ENCODE peak calls at places on chromosomes 7 and 10, in six cellular contexts. L is fibroblast of lung, G is GM23338, H is spleen, W is hepatocyte, P is upper lobe of left lung. M is an unnamed sample. For H3K4me1, the result is how much of the 10 kb centered on the place peaks cover.

GRCh38 chr10:44056947-44057811 is 327.7 kb downstream of the CXCL12 start:
- DNase-seq in L (no peak), P (peak), H (peak), W (no peak), G (no peak), M (peak)

GRCh38 chr10:1464866-1465265 is 272.5 kb downstream of the ADARB2 start:
- DNase-seq in P (no peak), L (no peak), G (no peak), W (no peak), H (no peak), M (no peak)

GRCh38 chr7:46937826-46938225 is 644.1 kb downstream of the TNS3 start:
- DNase-seq in W (no peak), P (no peak), G (no peak), H (no peak), L (no peak), M (no peak)

GRCh38 chr10:6229290-6229689 is 26.6 kb downstream of the PFKFB3 start:
- DNase-seq in W (no peak), H (no peak), P (no peak), G (no peak), L (no peak), M (no peak)

GRCh38 chr7:1562611-1563051 is 6.6 kb upstream of the TMEM184A start:
- DNase-seq in G (no peak), L (peak), H (no peak), W (no peak), P (peak), M (no peak)

GRCh38 chr7:133121175-133121844 is 39.4 kb upstream of the CHCHD3 start:
- DNase-seq in P (no peak), L (no peak), G (no peak), H (no peak), W (no peak), M (no peak)

GRCh38 chr10:4330626-4331025 is 495.4 kb upstream of the AKR1E2 start:
- DNase-seq in G (no peak), P (no peak), L (no peak), H (no peak), W (no peak), M (no peak)

GRCh38 chr10:11036424-11037011 is 18.8 kb downstream of the CELF2 start:
- DNase-seq in H (no peak), W (peak), L (peak), G (peak), P (no peak), M (no peak)

GRCh38 chr7:55214707-55215106 is 150.4 kb upstream of the LANCL2 start:
- DNase-seq in G (no peak), W (no peak), L (peak), P (no peak), H (no peak), M (no peak)

GRCh38 chr10:90674927-90675326 is 182.9 kb downstream of the HTR7 start:
- DNase-seq in P (no peak), H (no peak), G (no peak), W (peak), L (peak), M (no peak)

GRCh38 chr7:117715784-117716445 is 157.3 kb downstream of the CTTNBP2 start:
- DNase-seq in P (no peak), G (peak), W (peak), L (peak), H (no peak), M (no peak)

GRCh38 chr10:30995081-30995480 is 36.6 kb downstream of the ZNF438 start:
- DNase-seq in L (peak), G (no peak), W (no peak), H (no peak), P (no peak), M (no peak)

GRCh38 chr10:78397796-78398195 is 364.1 kb downstream of the RPS24 start:
- DNase-seq in G (no peak), L (no peak), H (no peak), W (no peak), P (no peak), M (no peak)

GRCh38 chr10:103885617-103886016 is 30.2 kb upstream of the SH3PXD2A start:
- DNase-seq in P (no peak), L (peak), W (no peak), G (no peak), H (no peak), M (no peak)

GRCh38 chr7:131293018-131293417 is 34.7 kb upstream of the MKLN1 start:
- DNase-seq in H (no peak), L (peak), P (no peak), W (no peak), G (no peak), M (no peak)

GRCh38 chr10:27192284-27192683 is 37.1 kb downstream of the MASTL start:
- DNase-seq in W (peak), P (no peak), G (no peak), L (peak), H (no peak), M (no peak)

GRCh38 chr7:141562972-141563371 is 11.8 kb downstream of the AGK start:
- DNase-seq in W (no peak), H (no peak), P (no peak), L (no peak), G (no peak), M (no peak)

GRCh38 chr10:124612611-124613498 is 131.3 kb downstream of the FAM53B start:
- DNase-seq in W (no peak), L (peak), H (no peak), G (peak), P (peak), M (no peak)
- H3K27ac ChIP-seq in W (no peak), L (no peak), H (peak), G (no peak), P (peak), M (no peak)

DNA sequence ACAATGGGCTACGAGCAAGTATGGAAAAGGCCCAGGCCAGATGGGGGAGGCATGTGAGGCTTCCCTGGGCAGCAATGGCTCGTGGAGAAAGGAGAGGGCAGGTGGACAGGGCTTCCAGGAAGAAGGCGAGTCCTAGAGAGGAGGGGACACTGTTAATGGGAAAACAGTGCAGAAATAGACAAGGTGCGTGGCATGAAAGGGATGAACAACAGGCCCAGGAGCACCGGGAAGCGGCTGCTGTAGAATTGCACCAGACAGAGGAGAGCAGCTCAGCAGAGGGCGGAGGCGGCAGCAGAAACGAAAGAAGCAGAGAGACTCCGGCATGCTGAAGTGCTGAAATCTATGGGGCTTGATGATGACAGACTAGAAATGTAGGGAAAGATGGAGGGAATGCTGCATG is 102.1 kb downstream of the PIP4K2A start:
- DNase-seq in W (no peak), G (no peak), H (no peak), P (no peak), L (no peak), M (no peak)
- H3K4me1 ChIP-seq in W (under half), G (under half), H (half or more), P (under half), L (under half), M (under half)

GRCh38 chr10:24724381-24725228 is 918 bp upstream of the ARHGAP21 start:
- DNase-seq in L (peak), P (peak), W (peak), H (peak), G (peak), M (peak)

GRCh38 chr10:24730811-24731210 is 7.1 kb upstream of the ARHGAP21 start:
- DNase-seq in P (no peak), W (no peak), H (no peak), G (no peak), L (no peak), M (no peak)

GRCh38 chr10:24723788-24724380 is at the start of gene ARHGAP21:
- DNase-seq in H (peak), L (peak), G (peak), W (peak), P (peak), M (peak)

GRCh38 chr10:24726626-24727025 is 2.9 kb upstream of the ARHGAP21 start:
- DNase-seq in L (no peak), G (no peak), H (no peak), P (no peak), W (no peak), M (no peak)

GRCh38 chr10:24727811-24728210 is 4.1 kb upstream of the ARHGAP21 start:
- DNase-seq in P (no peak), L (no peak), H (no peak), G (peak), W (peak), M (no peak)
- TF ChIP-seq CTCF in P (no peak), L (no peak), H (no peak), G (peak), W (peak), M (no peak)

GRCh38 chr10:84401838-84402611 is 73.6 kb downstream of the CCSER2 start:
- DNase-seq in L (no peak), H (no peak), W (no peak), P (no peak), G (peak), M (no peak)
- H3K27ac ChIP-seq in L (no peak), H (no peak), W (no peak), P (peak), G (no peak), M (no peak)

GRCh38 chr7:36283171-36283570 is 106.5 kb upstream of the ANLN start:
- DNase-seq in P (no peak), H (peak), G (no peak), L (no peak), W (no peak), M (no peak)
- H3K4me1 ChIP-seq in P (under half), H (under half), G (half or more), L (under half), W (under half), M (under half)

GRCh38 chr7:147547252-147547897 is 1043.2 kb upstream of the C7orf33 start:
- DNase-seq in W (peak), H (no peak), L (peak), G (peak), P (no peak), M (peak)
- TF ChIP-seq CTCF in W (peak), H (no peak), L (no peak), G (peak), P (peak), M (no peak)

GRCh38 chr10:7287377-7287776 is 123.5 kb downstream of the SFMBT2 start:
- DNase-seq in H (no peak), P (no peak), L (no peak), W (no peak), G (no peak), M (no peak)
- H3K27ac ChIP-seq in H (no peak), P (no peak), L (no peak), W (no peak), G (no peak), M (no peak)

GRCh38 chr7:50321678-50322077 is 17.2 kb downstream of the IKZF1 start:
- DNase-seq in G (no peak), L (no peak), P (no peak), W (no peak), H (no peak), M (no peak)
- H3K4me1 ChIP-seq in G (under half), L (under half), P (under half), W (under half), H (under half), M (under half)

DNA sequence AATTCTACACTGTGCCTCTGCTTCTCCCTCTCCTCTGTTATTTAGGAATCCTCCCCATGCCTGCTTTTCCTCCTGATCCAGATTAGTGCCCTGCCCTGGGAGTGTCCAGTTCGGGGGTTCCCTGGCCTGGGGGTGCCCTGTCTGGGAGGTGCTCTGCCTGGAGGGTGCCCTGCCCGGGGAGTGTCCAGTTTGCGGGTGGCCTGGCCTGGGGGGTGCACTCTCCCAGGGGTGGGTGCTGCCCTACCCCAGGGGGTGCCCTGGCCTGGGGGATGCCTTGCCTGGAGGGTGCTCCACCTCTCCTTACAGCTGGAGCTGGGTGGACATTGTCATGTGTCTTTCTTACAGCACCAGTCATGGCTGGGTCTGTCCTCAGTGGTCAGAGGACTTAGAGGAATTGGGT is 20.2 kb downstream of the RAMP3 start:
- DNase-seq in H (peak), L (no peak), G (no peak), P (no peak), W (no peak), M (no peak)
- TF ChIP-seq CTCF in H (no peak), L (no peak), G (no peak), P (no peak), W (no peak), M (no peak)

M was measured in pancreas.